ENCODE peak calls at places on chromosomes 7 and 10, in five cellular contexts. G is H1; W is lower leg skin; V is effector memory CD4-positive, alpha-beta T cell; L is AG04450. S is an unnamed sample.

GRCh38 chr7:832292-832967 is at the start of gene SUN1:
- DNase-seq in G (no peak), W (no peak), V (peak), L (no peak), S (peak)

GRCh38 chr10:26997610-26998009 is 102.7 kb downstream of the ANKRD26 start:
- DNase-seq in G (no peak), W (no peak), V (no peak), L (no peak), S (no peak)

GRCh38 chr10:61140765-61141392 is 196.9 kb upstream of the RHOBTB1 start:
- DNase-seq in G (no peak), W (no peak), V (no peak), L (peak), S (peak)

GRCh38 chr7:154427527-154427926 is 375.3 kb downstream of the DPP6 start:
- DNase-seq in G (no peak), W (no peak), V (no peak), L (no peak), S (no peak)

GRCh38 chr10:114862456-114862855 is 40.9 kb downstream of the FHIP2A start:
- DNase-seq in G (no peak), W (no peak), V (no peak), L (no peak), S (no peak)

GRCh38 chr7:19060870-19061269 is 56.6 kb downstream of the TWIST1 start:
- DNase-seq in G (no peak), W (no peak), V (no peak), L (no peak), S (no peak)

GRCh38 chr10:112230325-112230988 is 46.9 kb upstream of the GPAM start:
- DNase-seq in G (no peak), W (no peak), V (no peak), L (no peak), S (no peak)

GRCh38 chr10:63237396-63237795 is 104.3 kb downstream of the NRBF2 start:
- DNase-seq in G (no peak), W (no peak), V (no peak), L (no peak), S (no peak)

GRCh38 chr7:98215561-98216495 is 4.6 kb downstream of the BHLHA15 start:
- DNase-seq in G (no peak), W (no peak), V (no peak), L (no peak), S (no peak)

GRCh38 chr10:129945031-129945430 is 19.0 kb downstream of the EBF3 start:
- DNase-seq in G (no peak), W (no peak), V (no peak), L (no peak), S (no peak)

GRCh38 chr7:143384148-143384547 is 3.0 kb downstream of the ZYX start:
- DNase-seq in G (no peak), W (no peak), V (no peak), L (no peak), S (no peak)

GRCh38 chr7:137967143-137968018 is 34.5 kb downstream of the CREB3L2 start:
- DNase-seq in G (no peak), W (no peak), V (no peak), L (no peak), S (no peak)

GRCh38 chr7:79176859-79177477 is 276.5 kb downstream of the MAGI2 start:
- DNase-seq in G (no peak), W (no peak), V (no peak), L (peak), S (peak)

GRCh38 chr7:117606132-117606531 is 126.3 kb downstream of the CFTR start:
- DNase-seq in G (no peak), W (no peak), V (no peak), L (no peak), S (no peak)

GRCh38 chr10:90560331-90560730 is 297.5 kb downstream of the HTR7 start:
- DNase-seq in G (no peak), W (no peak), V (no peak), L (no peak), S (peak)

GRCh38 chr7:95411036-95411435 is 14.9 kb upstream of the PON3 start:
- DNase-seq in G (no peak), W (no peak), V (no peak), L (no peak), S (no peak)

GRCh38 chr7:139691253-139691781 is 86.5 kb downstream of the HIPK2 start:
- DNase-seq in G (no peak), W (no peak), V (no peak), L (no peak), S (no peak)

GRCh38 chr10:42149722-42150427 is 488.5 kb downstream of the ZNF33B start:
- DNase-seq in G (no peak), W (no peak), V (peak), L (no peak), S (no peak)

GRCh38 chr7:2663121-2663886 is 24.7 kb upstream of the AMZ1 start:
- DNase-seq in G (no peak), W (no peak), V (no peak), L (no peak), S (no peak)

GRCh38 chr7:155962191-155962967 is 150.1 kb upstream of the SHH start:
- DNase-seq in G (no peak), W (no peak), V (no peak), L (peak), S (peak)

GRCh38 chr7:141053626-141054025 is 20.2 kb upstream of the TMEM178B start:
- DNase-seq in G (no peak), W (no peak), V (peak), L (no peak), S (no peak)

GRCh38 chr7:125316451-125316850 is 386.8 kb upstream of the POT1 start:
- DNase-seq in G (peak), W (no peak), V (no peak), L (no peak), S (no peak)

GRCh38 chr7:86926732-86927131 is 132.7 kb downstream of the ELAPOR2 start:
- DNase-seq in G (no peak), W (peak), V (no peak), L (no peak), S (peak)

GRCh38 chr10:46052057-46052790 is 6.2 kb upstream of the MSMB start:
- DNase-seq in G (no peak), W (no peak), V (no peak), L (no peak), S (no peak)

GRCh38 chr7:117230276-117231046 is 92.4 kb downstream of the WNT2 start:
- DNase-seq in G (no peak), W (no peak), V (no peak), L (peak), S (peak)

GRCh38 chr7:122384528-122384927 is 80.0 kb upstream of the FEZF1 start:
- DNase-seq in G (no peak), W (no peak), V (no peak), L (no peak), S (no peak)

GRCh38 chr10:101611506-101611905 is 23.4 kb downstream of the DPCD start:
- DNase-seq in G (no peak), W (no peak), V (no peak), L (no peak), S (no peak)

GRCh38 chr7:44979481-44980392 is 922 bp upstream of the MYO1G start:
- DNase-seq in G (no peak), W (no peak), V (no peak), L (no peak), S (no peak)

GRCh38 chr7:106615808-106616691 is 44.9 kb downstream of the CCDC71L start:
- DNase-seq in G (no peak), W (no peak), V (no peak), L (no peak), S (no peak)

GRCh38 chr7:37342665-37343471 is 105.8 kb downstream of the ELMO1 start:
- DNase-seq in G (no peak), W (no peak), V (peak), L (no peak), S (no peak)

GRCh38 chr7:46989247-46989646 is 592.7 kb downstream of the TNS3 start:
- DNase-seq in G (no peak), W (no peak), V (no peak), L (no peak), S (no peak)

GRCh38 chr10:127406018-127406550 is 143.0 kb upstream of the NPS start:
- DNase-seq in G (no peak), W (no peak), V (no peak), L (no peak), S (no peak)

GRCh38 chr10:987906-988666 is at the start of gene GTPBP4:
- DNase-seq in G (peak), W (peak), V (peak), L (peak), S (peak)

GRCh38 chr10:86970152-86970886 is 2.0 kb downstream of the ADIRF start:
- DNase-seq in G (no peak), W (peak), V (no peak), L (no peak), S (no peak)

GRCh38 chr10:80500572-80501380 is 36.9 kb upstream of the SH2D4B start:
- DNase-seq in G (no peak), W (no peak), V (no peak), L (no peak), S (no peak)

DNA sequence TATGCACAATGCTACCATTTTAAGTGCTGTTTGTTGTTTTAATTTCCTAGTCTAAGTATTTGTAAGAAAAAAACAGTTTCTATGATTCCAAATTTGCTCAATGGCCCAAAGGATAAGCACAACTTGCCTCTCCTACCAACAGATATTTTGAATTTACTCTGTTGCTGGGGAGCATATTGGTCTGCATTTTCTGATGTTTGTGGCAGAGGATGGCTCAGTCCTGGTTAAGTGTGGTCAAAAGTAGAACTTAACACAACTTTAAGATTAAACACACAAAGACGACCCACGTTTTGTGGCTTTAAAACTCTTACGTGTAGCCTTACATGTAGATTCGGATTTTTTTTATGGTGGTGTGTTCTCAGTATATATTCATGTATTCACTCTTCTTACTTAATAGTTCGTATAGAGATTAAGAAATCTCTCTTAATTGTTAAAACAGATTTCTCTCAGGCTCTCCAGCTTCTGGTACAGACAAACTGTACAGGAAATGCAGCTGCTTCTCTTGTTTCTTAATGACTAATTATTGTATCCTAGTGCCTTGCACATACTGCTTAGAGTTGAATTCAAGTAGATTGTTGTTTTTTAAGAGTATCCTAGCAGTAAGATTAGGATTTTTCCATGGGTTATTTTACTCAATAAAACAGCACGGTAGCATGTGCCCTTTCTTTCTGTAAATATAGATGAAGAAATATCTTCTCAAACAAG is 86.2 kb downstream of the GPR85 start:
- DNase-seq in G (no peak), W (no peak), V (no peak), L (no peak), S (no peak)
- H3K4me3 ChIP-seq in G (no peak), W (no peak), V (no peak), L (no peak), S (no peak)

DNA sequence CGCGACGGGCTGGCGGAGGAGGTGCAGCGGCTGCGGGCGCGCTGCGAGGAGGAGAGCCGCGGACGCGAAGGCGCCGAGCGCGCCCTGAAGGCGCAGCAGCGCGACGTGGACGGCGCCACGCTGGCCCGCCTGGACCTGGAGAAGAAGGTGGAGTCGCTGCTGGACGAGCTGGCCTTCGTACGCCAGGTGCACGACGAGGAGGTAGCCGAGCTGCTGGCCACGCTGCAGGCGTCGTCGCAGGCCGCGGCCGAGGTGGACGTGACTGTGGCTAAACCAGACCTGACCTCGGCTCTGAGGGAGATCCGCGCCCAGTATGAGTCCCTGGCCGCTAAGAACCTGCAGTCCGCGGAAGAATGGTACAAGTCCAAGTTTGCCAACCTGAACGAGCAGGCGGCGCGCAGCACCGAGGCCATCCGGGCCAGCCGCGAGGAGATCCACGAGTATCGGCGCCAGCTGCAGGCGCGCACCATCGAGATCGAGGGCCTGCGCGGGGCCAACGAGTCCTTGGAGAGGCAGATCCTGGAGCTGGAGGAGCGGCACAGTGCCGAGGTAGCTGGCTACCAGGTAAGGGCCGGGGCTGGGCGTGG is 868 bp downstream of the INA start:
- DNase-seq in G (no peak), W (no peak), V (no peak), L (no peak), S (no peak)
- H3K4me3 ChIP-seq in G (peak), W (no peak), V (no peak), L (peak), S (no peak)

DNA sequence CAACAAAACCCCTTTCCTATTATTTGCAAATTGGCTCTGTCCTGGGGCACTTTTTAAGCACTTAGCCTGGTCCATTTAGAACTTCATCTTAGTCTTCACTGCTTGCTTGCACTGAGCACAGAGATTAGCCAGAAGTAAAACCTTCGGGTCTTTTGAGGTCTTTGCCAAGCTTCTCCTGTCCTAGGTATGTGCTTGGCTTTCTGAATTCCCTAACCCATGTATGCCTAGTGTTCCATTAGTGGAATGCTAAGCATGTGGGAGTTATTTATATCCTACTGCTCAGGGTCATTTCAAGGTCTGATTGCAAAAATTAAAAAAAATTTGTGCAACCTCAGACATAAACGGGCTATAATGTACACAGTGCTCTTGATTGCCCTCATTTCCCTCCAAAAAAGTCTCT is 18.0 kb downstream of the ZNF37A start:
- DNase-seq in G (no peak), W (no peak), V (no peak), L (no peak), S (no peak)
- H3K4me3 ChIP-seq in G (no peak), W (no peak), V (no peak), L (no peak), S (no peak)

DNA sequence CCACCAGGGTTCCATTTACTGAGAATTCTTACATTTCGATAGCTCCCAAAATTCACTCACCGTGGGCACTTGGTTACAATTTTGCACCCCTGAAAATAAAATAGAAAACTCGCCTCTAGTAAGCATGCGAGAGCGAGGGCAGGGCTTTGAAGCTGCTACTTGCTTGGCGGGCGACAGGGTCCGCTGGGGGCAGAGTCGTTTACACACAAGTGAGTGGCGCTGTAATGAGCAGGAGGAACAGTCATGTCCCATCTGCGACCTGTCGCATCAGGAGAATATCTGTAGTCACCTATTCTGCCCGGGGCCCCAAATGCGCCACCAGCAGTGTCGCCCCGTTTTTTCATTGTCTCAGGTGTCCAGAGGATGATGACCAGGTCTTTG is 1.2 kb upstream of the MEOX2 start:
- DNase-seq in G (no peak), W (peak), V (no peak), L (no peak), S (no peak)
- H3K4me3 ChIP-seq in G (peak), W (peak), V (no peak), L (no peak), S (no peak)

GRCh38 chr10:122019414-122019975 is 30.5 kb downstream of the TACC2 start:
- DNase-seq in G (no peak), W (peak), V (no peak), L (no peak), S (no peak)

GRCh38 chr10:122021421-122021820 is 32.5 kb downstream of the TACC2 start:
- DNase-seq in G (no peak), W (peak), V (no peak), L (no peak), S (no peak)

GRCh38 chr10:122020202-122020601 is 31.2 kb downstream of the TACC2 start:
- DNase-seq in G (no peak), W (no peak), V (no peak), L (no peak), S (no peak)

GRCh38 chr10:122021828-122022227 is 32.9 kb downstream of the TACC2 start:
- DNase-seq in G (no peak), W (no peak), V (no peak), L (no peak), S (no peak)

GRCh38 chr10:122018951-122019413 is 30.0 kb downstream of the TACC2 start:
- DNase-seq in G (no peak), W (peak), V (no peak), L (no peak), S (no peak)
- H3K4me3 ChIP-seq in G (no peak), W (no peak), V (no peak), L (no peak), S (no peak)

GRCh38 chr10:133022784-133023115 is 65.0 kb upstream of the ADGRA1 start:
- DNase-seq in G (no peak), W (no peak), V (no peak), L (no peak), S (no peak)

GRCh38 chr10:133023216-133023843 is 64.4 kb upstream of the ADGRA1 start:
- DNase-seq in G (no peak), W (no peak), V (no peak), L (no peak), S (no peak)

GRCh38 chr10:133021116-133021962 is 66.4 kb upstream of the ADGRA1 start:
- DNase-seq in G (no peak), W (no peak), V (no peak), L (no peak), S (no peak)

GRCh38 chr10:133020193-133020817 is 67.4 kb upstream of the ADGRA1 start:
- DNase-seq in G (no peak), W (no peak), V (no peak), L (no peak), S (no peak)

DNA sequence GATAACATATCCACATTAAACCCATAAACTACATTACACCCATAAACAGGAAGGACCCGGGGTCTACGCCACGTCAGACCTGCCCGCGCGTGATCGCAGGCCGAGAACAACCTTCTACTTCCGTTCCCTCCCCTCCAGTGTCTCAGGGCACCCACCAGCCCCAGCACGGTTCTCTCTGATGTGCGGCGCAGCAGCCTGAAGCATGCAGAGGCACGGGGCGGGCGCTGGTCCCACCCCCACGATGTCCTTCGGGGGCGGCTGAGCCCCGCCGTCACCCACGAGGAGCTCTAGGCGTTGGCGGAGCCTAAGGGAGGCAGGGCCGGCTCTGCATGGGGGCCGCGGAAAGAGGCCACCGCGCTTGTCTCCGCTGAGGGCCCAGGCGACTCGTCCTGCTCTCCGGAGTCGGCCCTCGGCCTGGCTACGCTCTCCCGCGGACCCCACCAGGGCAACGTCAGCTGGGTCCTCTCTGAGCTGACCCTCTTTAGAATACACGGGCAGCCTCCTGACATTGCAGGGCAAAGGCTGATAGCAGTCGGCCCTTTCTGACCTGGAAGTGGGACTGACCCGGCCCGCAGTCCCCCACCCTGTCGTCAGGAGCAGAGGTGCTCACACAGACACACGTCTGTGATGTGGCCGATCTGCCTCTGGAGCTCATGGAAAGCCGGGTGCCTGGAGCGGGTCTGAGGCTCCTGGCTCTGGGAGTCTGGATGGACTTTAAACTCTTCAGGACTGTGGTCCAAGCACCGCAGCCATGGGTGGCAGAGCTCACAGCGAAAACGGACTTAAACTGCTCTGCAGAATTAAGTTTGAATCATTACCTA is 65.6 kb upstream of the ADGRA1 start:
- DNase-seq in G (no peak), W (no peak), V (no peak), L (no peak), S (no peak)
- H3K4me3 ChIP-seq in G (no peak), W (no peak), V (no peak), L (no peak), S (no peak)

GRCh38 chr10:71191459-71192113 is 20.8 kb upstream of the UNC5B start:
- DNase-seq in G (no peak), W (no peak), V (no peak), L (no peak), S (no peak)
- H3K4me3 ChIP-seq in G (no peak), W (no peak), V (no peak), L (no peak), S (no peak)

S was measured in astrocyte of the cerebellum.